ENCODE peak calls at places on chromosomes 11 and 22, in five cellular contexts. O is psoas muscle, G is AG04449, H is tibial artery, Z is AG09309. A is an unnamed sample.

GRCh38 chr11:77140231-77140959 is 12.3 kb downstream of the MYO7A start:
- DNase-seq in O (peak; percentile 85), Z (no peak), H (no peak), G (no peak), A (no peak)

GRCh38 chr22:49634006-49634772 is 193.5 kb downstream of the BRD1 start:
- DNase-seq in O (peak; percentile 42), G (no peak), H (no peak), Z (no peak), A (no peak)

GRCh38 chr11:11770274-11770673 is 71.5 kb upstream of the USP47 start:
- DNase-seq in G (no peak), H (no peak), Z (no peak), O (no peak), A (no peak)

GRCh38 chr22:27670701-27671412 is 130.7 kb downstream of the MN1 start:
- DNase-seq in O (peak; percentile 70), Z (no peak), G (no peak), H (no peak), A (no peak)

GRCh38 chr11:68990995-68991780 is 10.4 kb upstream of the MRGPRD start:
- DNase-seq in Z (no peak), H (peak; percentile 48), O (peak; percentile 41), G (no peak), A (no peak)

GRCh38 chr11:102950622-102951081 is 4.9 kb downstream of the MMP13 start:
- DNase-seq in H (no peak), Z (peak; percentile 79), O (no peak), G (no peak), A (peak; percentile 81)

GRCh38 chr11:70785372-70785771 is 387.0 kb downstream of the CTTN start:
- DNase-seq in O (no peak), G (no peak), Z (no peak), H (no peak), A (no peak)

GRCh38 chr22:31286360-31287255 is 5.7 kb downstream of the PIK3IP1 start:
- DNase-seq in H (no peak), O (no peak), G (no peak), Z (no peak), A (no peak)

GRCh38 chr11:14422814-14423182 is 63.8 kb upstream of the RRAS2 start:
- DNase-seq in H (no peak), O (no peak), Z (no peak), G (no peak), A (no peak)

GRCh38 chr11:69115586-69116560 is 39.9 kb upstream of the SMIM38 start:
- DNase-seq in G (no peak), Z (no peak), H (peak; percentile 78), O (peak; percentile 59), A (no peak)

GRCh38 chr22:28864878-28865596 is 18.3 kb upstream of the ZNRF3 start:
- DNase-seq in Z (no peak), O (no peak), G (no peak), H (no peak), A (no peak)

GRCh38 chr11:62842171-62842717 is 2.9 kb upstream of the WDR74 start:
- DNase-seq in O (peak; percentile 70), G (no peak), Z (no peak), H (peak; percentile 72), A (no peak)

GRCh38 chr22:26740253-26740652 is 82.9 kb downstream of the MIAT start:
- DNase-seq in Z (no peak), H (no peak), G (no peak), O (no peak), A (no peak)

GRCh38 chr11:70024036-70024772 is 53.9 kb upstream of the ANO1 start:
- DNase-seq in Z (no peak), G (no peak), H (peak; percentile 55), O (no peak), A (no peak)

GRCh38 chr11:121547574-121547973 is 94.8 kb upstream of the SORL1-AS1 start:
- DNase-seq in O (no peak), H (no peak), Z (no peak), G (no peak), A (no peak)

GRCh38 chr11:74138572-74138971 is 32.2 kb downstream of the C2CD3 start:
- DNase-seq in O (no peak), Z (peak; percentile 89), G (peak; percentile 95), H (no peak), A (peak; percentile 80)

GRCh38 chr22:30733081-30733680 is 38.5 kb downstream of the OSBP2 start:
- DNase-seq in H (no peak), O (peak; percentile 15), G (no peak), Z (no peak), A (no peak)

GRCh38 chr11:76189682-76190081 is 16.6 kb downstream of the WNT11 start:
- DNase-seq in G (no peak), Z (no peak), O (no peak), H (no peak), A (no peak)

GRCh38 chr11:107757661-107758060 is 45.8 kb upstream of the SLN start:
- DNase-seq in O (no peak), H (no peak), Z (no peak), G (no peak), A (no peak)

GRCh38 chr11:67354314-67355022 is 1.1 kb upstream of the POLD4 start:
- DNase-seq in G (peak; percentile 77), Z (peak; percentile 89), H (peak; percentile 96), O (peak; percentile 82), A (peak; percentile 79)

GRCh38 chr22:46081036-46081830 is 69.1 kb upstream of the PPARA start:
- DNase-seq in O (peak; percentile 62), Z (no peak), H (peak; percentile 70), G (no peak), A (no peak)

GRCh38 chr22:19139001-19139356 is 5.5 kb downstream of the ESS2 start:
- DNase-seq in G (no peak), H (no peak), O (no peak), Z (no peak), A (no peak)

GRCh38 chr22:46788426-46789168 is 26.1 kb downstream of the TBC1D22A start:
- DNase-seq in O (no peak), G (no peak), Z (no peak), H (peak; percentile 24), A (no peak)

GRCh38 chr22:46079093-46079860 is 71.0 kb upstream of the PPARA start:
- DNase-seq in Z (no peak), G (no peak), O (peak; percentile 55), H (peak; percentile 67), A (no peak)

GRCh38 chr11:44329472-44330230 is 19.7 kb upstream of the ALX4 start:
- DNase-seq in G (no peak), O (no peak), Z (no peak), H (no peak), A (no peak)

GRCh38 chr22:25006354-25006753 is 53.8 kb downstream of the KIAA1671 start:
- DNase-seq in H (no peak), O (no peak), G (no peak), Z (no peak), A (no peak)

GRCh38 chr11:113184498-113184897 is 129.9 kb upstream of the TTC12 start:
- DNase-seq in O (no peak), Z (peak; percentile 82), G (peak; percentile 46), H (no peak), A (peak; percentile 41)

DNA sequence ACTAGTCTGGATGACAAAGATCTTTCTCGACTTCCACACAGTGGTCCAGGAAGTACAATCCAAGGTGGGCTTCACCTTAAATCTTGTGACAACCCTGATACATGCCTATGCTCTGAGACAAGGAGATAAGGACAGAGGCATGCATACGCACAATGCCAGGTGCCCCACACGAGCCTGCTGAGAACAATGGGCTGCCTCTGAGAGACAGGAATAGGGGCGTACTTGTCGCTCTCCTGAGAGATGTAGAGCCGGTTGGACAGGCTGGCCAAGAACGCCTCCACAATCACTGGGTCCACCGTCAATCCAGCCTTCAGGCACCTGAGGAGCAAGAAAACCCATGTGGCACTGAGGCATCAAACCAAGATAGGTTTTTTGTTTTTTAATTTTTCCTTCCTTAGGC is 25.5 kb downstream of the SERPIND1 start:
- DNase-seq in O (no peak), G (no peak), H (no peak), Z (no peak), A (no peak)
- TF ChIP-seq CTCF in O (no peak), G (no peak), H (no peak), Z (no peak), A (no peak)

GRCh38 chr11:46296520-46297448 is 19.3 kb downstream of the CREB3L1 start:
- DNase-seq in H (no peak), G (peak; percentile 81), Z (peak; percentile 73), O (peak; percentile 65), A (peak; percentile 77)
- TF ChIP-seq CTCF in H (peak; percentile 11), G (peak; percentile 85), Z (peak; percentile 73), O (peak; percentile 29), A (peak; percentile 71)

GRCh38 chr22:39215070-39215396 is 29.7 kb downstream of the PDGFB start:
- DNase-seq in H (peak; percentile 13), G (no peak), Z (no peak), O (no peak), A (no peak)

GRCh38 chr22:39214006-39214382 is 30.8 kb downstream of the PDGFB start:
- DNase-seq in G (no peak), H (no peak), Z (no peak), O (no peak), A (no peak)

GRCh38 chr22:39215430-39216142 is 29.2 kb downstream of the PDGFB start:
- DNase-seq in G (no peak), Z (no peak), H (peak; percentile 17), O (no peak), A (no peak)

GRCh38 chr22:39214383-39215069 is 30.3 kb downstream of the PDGFB start:
- DNase-seq in G (no peak), H (peak; percentile 16), O (no peak), Z (no peak), A (no peak)

DNA sequence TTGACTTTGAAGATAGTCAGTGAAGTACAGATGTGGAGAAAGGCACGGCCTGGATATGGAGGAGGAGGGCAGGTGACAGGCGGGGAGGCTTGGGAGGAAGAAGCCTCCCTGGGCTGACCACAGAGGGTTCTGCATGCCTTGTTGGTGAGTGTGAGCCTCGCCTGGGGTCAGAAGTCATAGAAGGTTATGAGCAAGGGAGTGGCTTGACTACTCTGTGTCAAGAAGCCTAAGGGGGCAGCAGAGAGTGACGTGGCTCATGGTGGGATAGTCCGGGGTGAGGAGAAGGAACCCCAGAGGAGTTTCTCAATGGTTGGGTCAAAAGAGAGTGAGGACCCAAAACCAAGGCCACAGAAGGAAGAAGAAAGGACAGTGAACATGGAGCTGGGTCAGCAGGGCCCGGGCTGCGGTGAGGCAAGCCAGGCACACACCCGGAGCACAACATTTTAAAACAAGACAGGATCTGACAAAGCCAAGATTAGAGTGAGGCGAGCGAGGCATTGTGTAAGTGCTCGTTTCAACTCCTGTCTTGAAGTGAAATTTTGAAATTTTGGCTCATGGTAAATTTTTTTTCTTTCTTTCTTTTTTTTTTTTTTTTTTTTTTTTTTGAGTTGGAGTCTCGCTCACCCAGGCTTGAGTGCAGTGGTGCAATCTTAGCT is 31.9 kb downstream of the PDGFB start:
- DNase-seq in O (no peak), H (peak; percentile 19), G (no peak), Z (no peak), A (no peak)
- TF ChIP-seq CTCF in O (no peak), H (no peak), G (no peak), Z (no peak), A (no peak)

GRCh38 chr11:119985551-119985950 is 152.4 kb downstream of the TRIM29 start:
- DNase-seq in Z (no peak), O (no peak), G (no peak), H (no peak), A (no peak)

GRCh38 chr11:119982517-119983239 is 155.2 kb downstream of the TRIM29 start:
- DNase-seq in O (no peak), H (no peak), Z (no peak), G (no peak), A (no peak)

GRCh38 chr11:119983816-119984215 is 154.1 kb downstream of the TRIM29 start:
- DNase-seq in Z (no peak), O (no peak), H (no peak), G (no peak), A (no peak)

GRCh38 chr11:119980431-119980830 is 157.5 kb downstream of the TRIM29 start:
- DNase-seq in H (no peak), O (no peak), G (no peak), Z (no peak), A (no peak)

GRCh38 chr11:119983240-119983732 is 154.6 kb downstream of the TRIM29 start:
- DNase-seq in H (no peak), Z (no peak), G (no peak), O (no peak), A (no peak)
- TF ChIP-seq CTCF in H (no peak), Z (no peak), G (no peak), O (no peak), A (no peak)